ENCODE peak calls at places on chromosomes 5 and 9, in six cellular contexts. J is nephron progenitor cell; A is stimulated activated CD4-positive, alpha-beta T cell treated with anti-CD3 and anti-CD28 coated beads, TNF-alpha, amount 100 ng/mL, for 48 hours; O is Panc1; R is WTC11; K is mesothelial cell of epicardium. D is an unnamed sample.

GRCh38 chr5:142644127-142644526 is 41.8 kb downstream of the FGF1 start:
- DNase-seq in K (no peak), A (no peak), R (no peak), J (no peak), O (no peak), D (no peak)

GRCh38 chr5:3281346-3281745 is 314.3 kb upstream of the IRX1 start:
- DNase-seq in R (no peak), J (no peak), K (peak), A (no peak), O (no peak), D (no peak)

GRCh38 chr5:177437623-177438022 is 9.0 kb upstream of the PRR7 start:
- DNase-seq in J (no peak), K (no peak), O (no peak), R (no peak), A (no peak), D (no peak)

GRCh38 chr9:108836319-108836718 is 19.5 kb downstream of the ACTL7B start:
- DNase-seq in K (no peak), O (no peak), R (no peak), J (no peak), A (no peak), D (no peak)

GRCh38 chr5:32836176-32836575 is 125.1 kb downstream of the NPR3 start:
- DNase-seq in A (no peak), R (no peak), O (no peak), J (no peak), K (no peak), D (no peak)

GRCh38 chr9:133202688-133203453 is 6.2 kb downstream of the OBP2B start:
- DNase-seq in J (no peak), O (no peak), R (no peak), K (peak), A (no peak), D (no peak)

GRCh38 chr5:172107606-172108005 is 80.4 kb downstream of the STK10 start:
- DNase-seq in J (no peak), R (no peak), A (no peak), O (no peak), K (peak), D (no peak)

GRCh38 chr9:100346836-100347235 is 5.9 kb downstream of the TEX10 start:
- DNase-seq in J (no peak), O (no peak), R (no peak), A (no peak), K (no peak), D (no peak)

GRCh38 chr9:82354260-82354659 is 365.7 kb downstream of the SPATA31D1 start:
- DNase-seq in R (no peak), K (no peak), J (no peak), O (no peak), A (no peak), D (no peak)

GRCh38 chr9:35510745-35511428 is 21.0 kb downstream of the RUSC2 start:
- DNase-seq in K (no peak), A (no peak), O (no peak), R (no peak), J (no peak), D (no peak)

GRCh38 chr5:111144352-111144930 is 52.3 kb downstream of the WDR36 start:
- DNase-seq in K (no peak), A (no peak), O (no peak), R (no peak), J (no peak), D (no peak)

GRCh38 chr9:132943677-132944293 is 631 bp downstream of the TSC1 start:
- DNase-seq in O (no peak), J (no peak), R (no peak), A (no peak), K (no peak), D (no peak)

GRCh38 chr5:143882520-143882919 is 70.6 kb downstream of the HMHB1 start:
- DNase-seq in K (no peak), O (no peak), R (no peak), J (no peak), A (no peak), D (no peak)

GRCh38 chr5:112957970-112958773 is 18.4 kb upstream of the DCP2 start:
- DNase-seq in O (peak), J (no peak), K (no peak), A (no peak), R (no peak), D (no peak)

GRCh38 chr5:17928571-17928970 is 294.3 kb downstream of the TAF11L14 start:
- DNase-seq in J (no peak), K (no peak), O (no peak), R (no peak), A (no peak), D (no peak)

GRCh38 chr5:131814990-131815389 is 18.2 kb upstream of the FNIP1 start:
- DNase-seq in O (peak), A (no peak), K (no peak), J (no peak), R (no peak), D (no peak)

GRCh38 chr5:76422175-76422574 is 19.1 kb downstream of the IQGAP2 start:
- DNase-seq in O (no peak), A (no peak), K (no peak), R (no peak), J (no peak), D (no peak)

GRCh38 chr9:123997665-123998277 is 13.8 kb upstream of the LHX2 start:
- DNase-seq in J (peak), K (peak), O (no peak), R (peak), A (no peak), D (peak)

GRCh38 chr9:77708416-77708815 is 60.3 kb upstream of the GNA14 start:
- DNase-seq in O (no peak), R (no peak), K (no peak), A (no peak), J (no peak), D (no peak)

GRCh38 chr5:116970318-116970717 is 395.7 kb upstream of the SEMA6A start:
- DNase-seq in A (no peak), R (no peak), K (no peak), O (no peak), J (no peak), D (no peak)

GRCh38 chr5:80655231-80655784 is 525 bp upstream of the DHFR start:
- DNase-seq in K (no peak), A (no peak), J (no peak), O (no peak), R (no peak), D (no peak)

D was measured in GF-D8.